ENCODE peak calls at places on chromosomes 12 and 14, in ten cellular contexts. One of them, this sample, is unnamed.

GRCh38 chr14:53011053-53011462 is 60.2 kb upstream of the FERMT2 start:
- DNase-seq in esophagus muscularis mucosa: peak; percentile 95
- DNase-seq in breast epithelium: no peak
- DNase-seq in neural crest cell: no peak
- DNase-seq in pancreas: no peak
- DNase-seq in nephron progenitor cell: peak; percentile 18
- DNase-seq in astrocyte of the spinal cord: peak; percentile 97
- DNase-seq in heart right ventricle: peak; percentile 54
- DNase-seq in mucosa of descending colon: peak; percentile 67
- DNase-seq in upper lobe of right lung: no peak
- DNase-seq in this sample: peak; percentile 80

GRCh38 chr12:94956936-94957464 is 46.5 kb downstream of the NDUFA12 start:
- DNase-seq in esophagus muscularis mucosa: no peak
- DNase-seq in breast epithelium: no peak
- DNase-seq in neural crest cell: no peak
- DNase-seq in pancreas: no peak
- DNase-seq in nephron progenitor cell: no peak
- DNase-seq in astrocyte of the spinal cord: no peak
- DNase-seq in heart right ventricle: no peak
- DNase-seq in mucosa of descending colon: no peak
- DNase-seq in upper lobe of right lung: no peak
- DNase-seq in this sample: no peak

GRCh38 chr12:81208193-81208946 is 130.5 kb downstream of the ACSS3 start:
- DNase-seq in esophagus muscularis mucosa: no peak
- DNase-seq in breast epithelium: no peak
- DNase-seq in neural crest cell: no peak
- DNase-seq in pancreas: no peak
- DNase-seq in nephron progenitor cell: no peak
- DNase-seq in astrocyte of the spinal cord: peak; percentile 44
- DNase-seq in heart right ventricle: no peak
- DNase-seq in mucosa of descending colon: no peak
- DNase-seq in upper lobe of right lung: no peak
- DNase-seq in this sample: no peak

GRCh38 chr14:67575684-67576083 is 24.4 kb downstream of the PIGH start:
- DNase-seq in esophagus muscularis mucosa: no peak
- DNase-seq in breast epithelium: no peak
- DNase-seq in neural crest cell: no peak
- DNase-seq in pancreas: no peak
- DNase-seq in nephron progenitor cell: no peak
- DNase-seq in astrocyte of the spinal cord: no peak
- DNase-seq in heart right ventricle: no peak
- DNase-seq in mucosa of descending colon: no peak
- DNase-seq in upper lobe of right lung: peak; percentile 64
- DNase-seq in this sample: no peak

GRCh38 chr12:47892819-47893218 is 12.0 kb downstream of the VDR start:
- DNase-seq in esophagus muscularis mucosa: no peak
- DNase-seq in breast epithelium: no peak
- DNase-seq in neural crest cell: no peak
- DNase-seq in pancreas: no peak
- DNase-seq in nephron progenitor cell: no peak
- DNase-seq in astrocyte of the spinal cord: no peak
- DNase-seq in heart right ventricle: no peak
- DNase-seq in mucosa of descending colon: no peak
- DNase-seq in upper lobe of right lung: no peak
- DNase-seq in this sample: no peak

GRCh38 chr14:65631040-65631439 is 218.5 kb downstream of the FUT8 start:
- DNase-seq in esophagus muscularis mucosa: no peak
- DNase-seq in breast epithelium: no peak
- DNase-seq in neural crest cell: no peak
- DNase-seq in pancreas: no peak
- DNase-seq in nephron progenitor cell: no peak
- DNase-seq in astrocyte of the spinal cord: no peak
- DNase-seq in heart right ventricle: no peak
- DNase-seq in mucosa of descending colon: no peak
- DNase-seq in upper lobe of right lung: no peak
- DNase-seq in this sample: no peak

GRCh38 chr12:69475237-69475984 is 5.2 kb downstream of the FRS2 start:
- DNase-seq in esophagus muscularis mucosa: no peak
- DNase-seq in breast epithelium: no peak
- DNase-seq in neural crest cell: no peak
- DNase-seq in pancreas: no peak
- DNase-seq in nephron progenitor cell: no peak
- DNase-seq in astrocyte of the spinal cord: peak; percentile 38
- DNase-seq in heart right ventricle: no peak
- DNase-seq in mucosa of descending colon: no peak
- DNase-seq in upper lobe of right lung: no peak
- DNase-seq in this sample: no peak

GRCh38 chr14:40354754-40355153 is 922.5 kb upstream of the FBXO33 start:
- DNase-seq in esophagus muscularis mucosa: no peak
- DNase-seq in breast epithelium: no peak
- DNase-seq in neural crest cell: no peak
- DNase-seq in pancreas: no peak
- DNase-seq in nephron progenitor cell: no peak
- DNase-seq in astrocyte of the spinal cord: no peak
- DNase-seq in heart right ventricle: no peak
- DNase-seq in mucosa of descending colon: no peak
- DNase-seq in upper lobe of right lung: no peak
- DNase-seq in this sample: no peak

DNA sequence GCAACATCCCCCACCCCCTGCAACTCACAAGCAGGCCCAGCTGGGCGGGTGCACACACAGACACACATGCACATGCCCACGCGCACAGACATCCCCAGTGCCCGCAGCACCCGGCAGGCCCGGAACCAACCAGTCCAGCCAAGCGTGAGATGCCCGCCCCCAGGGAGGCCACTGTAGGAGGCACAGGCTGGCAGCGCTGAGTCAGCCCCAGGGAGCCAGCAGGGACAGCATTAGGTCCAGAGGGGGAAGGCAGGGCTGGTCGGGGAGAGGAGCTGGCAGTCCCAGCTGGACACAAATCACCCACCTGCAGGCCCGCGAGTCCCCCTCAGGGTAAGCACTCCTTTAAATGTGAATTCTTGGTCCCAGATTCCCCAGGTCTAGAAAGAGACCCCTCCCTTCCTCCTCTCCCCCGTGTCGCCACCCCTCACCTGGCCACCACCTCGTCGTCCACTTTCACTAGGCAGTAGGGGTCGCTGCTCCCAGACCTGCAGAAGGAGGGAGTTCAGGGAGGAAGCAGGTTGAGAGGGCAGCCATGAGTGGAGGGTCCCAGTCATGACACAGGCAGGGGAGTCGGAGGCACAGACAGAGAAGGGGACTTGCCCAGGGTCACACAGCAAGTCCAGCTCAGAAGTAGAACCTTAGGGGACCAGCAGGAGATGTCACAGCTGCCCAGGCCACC is 5.0 kb downstream of the RASAL1 start:
- DNase-seq in esophagus muscularis mucosa: no peak
- DNase-seq in breast epithelium: no peak
- DNase-seq in neural crest cell: no peak
- DNase-seq in pancreas: no peak
- DNase-seq in nephron progenitor cell: peak; percentile 41
- DNase-seq in astrocyte of the spinal cord: no peak
- DNase-seq in heart right ventricle: no peak
- DNase-seq in mucosa of descending colon: peak; percentile 64
- DNase-seq in upper lobe of right lung: no peak
- DNase-seq in this sample: no peak
- TF ChIP-seq CTCF in esophagus muscularis mucosa: no peak
- TF ChIP-seq CTCF in breast epithelium: no peak
- TF ChIP-seq CTCF in neural crest cell: no peak
- TF ChIP-seq CTCF in pancreas: no peak
- TF ChIP-seq CTCF in nephron progenitor cell: no peak
- TF ChIP-seq CTCF in astrocyte of the spinal cord: peak; percentile 13
- TF ChIP-seq CTCF in heart right ventricle: no peak
- TF ChIP-seq CTCF in mucosa of descending colon: no peak
- TF ChIP-seq CTCF in upper lobe of right lung: no peak
- TF ChIP-seq CTCF in this sample: no peak

GRCh38 chr12:56155256-56155845 is 2.8 kb upstream of the MYL6 start:
- DNase-seq in esophagus muscularis mucosa: no peak
- DNase-seq in breast epithelium: no peak
- DNase-seq in neural crest cell: no peak
- DNase-seq in pancreas: no peak
- DNase-seq in nephron progenitor cell: no peak
- DNase-seq in astrocyte of the spinal cord: no peak
- DNase-seq in heart right ventricle: no peak
- DNase-seq in mucosa of descending colon: no peak
- DNase-seq in upper lobe of right lung: no peak
- DNase-seq in this sample: no peak

GRCh38 chr12:56154246-56154771 is 1.9 kb downstream of the MYL6B start:
- DNase-seq in esophagus muscularis mucosa: no peak
- DNase-seq in breast epithelium: no peak
- DNase-seq in neural crest cell: no peak
- DNase-seq in pancreas: no peak
- DNase-seq in nephron progenitor cell: no peak
- DNase-seq in astrocyte of the spinal cord: no peak
- DNase-seq in heart right ventricle: no peak
- DNase-seq in mucosa of descending colon: no peak
- DNase-seq in upper lobe of right lung: no peak
- DNase-seq in this sample: no peak

GRCh38 chr12:56153291-56154065 is 1.1 kb downstream of the MYL6B start:
- DNase-seq in esophagus muscularis mucosa: no peak
- DNase-seq in breast epithelium: no peak
- DNase-seq in neural crest cell: no peak
- DNase-seq in pancreas: no peak
- DNase-seq in nephron progenitor cell: no peak
- DNase-seq in astrocyte of the spinal cord: no peak
- DNase-seq in heart right ventricle: no peak
- DNase-seq in mucosa of descending colon: no peak
- DNase-seq in upper lobe of right lung: no peak
- DNase-seq in this sample: no peak

GRCh38 chr12:56152756-56153137 is 360 bp downstream of the MYL6B start:
- DNase-seq in esophagus muscularis mucosa: no peak
- DNase-seq in breast epithelium: no peak
- DNase-seq in neural crest cell: no peak
- DNase-seq in pancreas: no peak
- DNase-seq in nephron progenitor cell: no peak
- DNase-seq in astrocyte of the spinal cord: no peak
- DNase-seq in heart right ventricle: no peak
- DNase-seq in mucosa of descending colon: no peak
- DNase-seq in upper lobe of right lung: no peak
- DNase-seq in this sample: no peak

DNA sequence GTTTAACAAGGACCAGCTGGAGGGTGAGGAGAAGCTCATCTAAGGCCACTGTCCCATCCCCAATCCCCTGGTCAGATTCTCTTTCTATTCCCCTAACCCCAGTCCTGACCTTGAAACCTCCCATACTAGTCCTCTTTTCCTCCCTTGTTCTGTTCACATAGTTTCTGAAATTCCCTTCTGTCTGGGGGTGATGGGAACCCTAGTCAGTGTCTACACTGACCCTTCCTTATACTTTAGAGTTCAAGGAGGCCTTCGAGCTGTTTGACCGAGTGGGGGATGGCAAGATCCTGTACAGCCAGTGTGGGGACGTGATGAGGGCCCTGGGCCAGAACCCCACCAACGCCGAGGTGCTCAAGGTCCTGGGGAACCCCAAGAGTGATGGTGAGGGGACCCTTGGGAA is 2.4 kb downstream of the MYL6B start:
- DNase-seq in esophagus muscularis mucosa: no peak
- DNase-seq in breast epithelium: no peak
- DNase-seq in neural crest cell: no peak
- DNase-seq in pancreas: no peak
- DNase-seq in nephron progenitor cell: no peak
- DNase-seq in astrocyte of the spinal cord: no peak
- DNase-seq in heart right ventricle: no peak
- DNase-seq in mucosa of descending colon: no peak
- DNase-seq in upper lobe of right lung: no peak
- DNase-seq in this sample: no peak
- TF ChIP-seq CTCF in esophagus muscularis mucosa: no peak
- TF ChIP-seq CTCF in breast epithelium: no peak
- TF ChIP-seq CTCF in neural crest cell: no peak
- TF ChIP-seq CTCF in pancreas: no peak
- TF ChIP-seq CTCF in nephron progenitor cell: no peak
- TF ChIP-seq CTCF in astrocyte of the spinal cord: no peak
- TF ChIP-seq CTCF in heart right ventricle: no peak
- TF ChIP-seq CTCF in mucosa of descending colon: no peak
- TF ChIP-seq CTCF in upper lobe of right lung: no peak
- TF ChIP-seq CTCF in this sample: no peak

GRCh38 chr12:56188116-56188785 is 1.0 kb downstream of the SMARCC2 start:
- DNase-seq in esophagus muscularis mucosa: no peak
- DNase-seq in breast epithelium: no peak
- DNase-seq in neural crest cell: no peak
- DNase-seq in pancreas: no peak
- DNase-seq in nephron progenitor cell: peak; percentile 13
- DNase-seq in astrocyte of the spinal cord: no peak
- DNase-seq in heart right ventricle: no peak
- DNase-seq in mucosa of descending colon: no peak
- DNase-seq in upper lobe of right lung: no peak
- DNase-seq in this sample: no peak

GRCh38 chr12:56190695-56191155 is 1.4 kb upstream of the SMARCC2 start:
- DNase-seq in esophagus muscularis mucosa: no peak
- DNase-seq in breast epithelium: no peak
- DNase-seq in neural crest cell: peak; percentile 8
- DNase-seq in pancreas: no peak
- DNase-seq in nephron progenitor cell: no peak
- DNase-seq in astrocyte of the spinal cord: no peak
- DNase-seq in heart right ventricle: no peak
- DNase-seq in mucosa of descending colon: no peak
- DNase-seq in upper lobe of right lung: no peak
- DNase-seq in this sample: no peak

GRCh38 chr12:56188786-56189335 is 422 bp downstream of the SMARCC2 start:
- DNase-seq in esophagus muscularis mucosa: no peak
- DNase-seq in breast epithelium: no peak
- DNase-seq in neural crest cell: no peak
- DNase-seq in pancreas: no peak
- DNase-seq in nephron progenitor cell: peak; percentile 78
- DNase-seq in astrocyte of the spinal cord: no peak
- DNase-seq in heart right ventricle: no peak
- DNase-seq in mucosa of descending colon: no peak
- DNase-seq in upper lobe of right lung: no peak
- DNase-seq in this sample: no peak

GRCh38 chr12:56189336-56189917 is at the start of gene SMARCC2:
- DNase-seq in esophagus muscularis mucosa: peak; percentile 96
- DNase-seq in breast epithelium: peak; percentile 88
- DNase-seq in neural crest cell: peak; percentile 95
- DNase-seq in pancreas: peak; percentile 95
- DNase-seq in nephron progenitor cell: peak; percentile 93
- DNase-seq in astrocyte of the spinal cord: peak; percentile 88
- DNase-seq in heart right ventricle: peak; percentile 88
- DNase-seq in mucosa of descending colon: peak; percentile 93
- DNase-seq in upper lobe of right lung: peak; percentile 94
- DNase-seq in this sample: peak; percentile 85

DNA sequence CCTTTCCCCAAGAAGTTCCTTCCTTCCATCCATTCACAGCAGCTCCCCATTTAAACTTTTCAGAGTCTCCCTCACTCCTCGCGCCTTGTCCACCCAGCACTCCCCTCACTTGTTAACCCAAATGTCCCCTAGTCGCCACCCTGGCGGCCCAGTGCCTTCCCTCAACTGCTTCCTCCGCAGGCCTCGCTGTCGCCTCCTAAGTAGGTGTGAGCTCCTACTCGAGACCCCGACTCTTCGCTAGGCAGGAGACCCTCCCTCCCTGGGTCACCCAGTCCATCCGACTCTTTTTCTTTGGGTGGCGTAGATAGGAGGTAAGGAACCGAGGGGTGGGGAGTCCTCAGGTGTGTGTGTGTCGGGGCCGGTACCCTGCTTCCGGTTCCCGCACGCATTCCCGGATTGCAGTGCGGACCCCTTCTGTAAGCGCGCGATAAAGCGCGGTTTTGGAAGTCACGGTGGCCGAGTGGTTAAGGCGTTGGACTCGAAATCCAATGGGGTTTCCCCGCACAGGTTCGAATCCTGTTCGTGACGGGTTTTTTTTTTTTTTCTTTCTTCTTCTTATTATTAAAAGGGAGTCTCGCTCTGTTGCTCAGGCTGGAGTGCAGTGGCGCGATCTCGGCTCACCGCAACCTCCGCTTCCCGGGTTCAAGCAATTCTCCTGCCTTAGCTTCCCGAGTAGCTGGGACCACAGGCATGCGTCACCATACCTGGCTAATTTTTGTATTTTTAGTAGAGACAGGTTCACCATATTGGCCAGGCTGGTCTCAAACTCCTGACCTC is 823 bp upstream of the SMARCC2 start:
- DNase-seq in esophagus muscularis mucosa: peak; percentile 95
- DNase-seq in breast epithelium: peak; percentile 88
- DNase-seq in neural crest cell: peak; percentile 97
- DNase-seq in pancreas: peak; percentile 89
- DNase-seq in nephron progenitor cell: peak; percentile 90
- DNase-seq in astrocyte of the spinal cord: peak; percentile 88
- DNase-seq in heart right ventricle: peak; percentile 74
- DNase-seq in mucosa of descending colon: peak; percentile 87
- DNase-seq in upper lobe of right lung: peak; percentile 92
- DNase-seq in this sample: peak; percentile 81
- TF ChIP-seq CTCF in esophagus muscularis mucosa: no peak
- TF ChIP-seq CTCF in breast epithelium: no peak
- TF ChIP-seq CTCF in neural crest cell: peak; percentile 8
- TF ChIP-seq CTCF in pancreas: no peak
- TF ChIP-seq CTCF in nephron progenitor cell: no peak
- TF ChIP-seq CTCF in astrocyte of the spinal cord: no peak
- TF ChIP-seq CTCF in heart right ventricle: no peak
- TF ChIP-seq CTCF in mucosa of descending colon: no peak
- TF ChIP-seq CTCF in upper lobe of right lung: no peak
- TF ChIP-seq CTCF in this sample: no peak

DNA sequence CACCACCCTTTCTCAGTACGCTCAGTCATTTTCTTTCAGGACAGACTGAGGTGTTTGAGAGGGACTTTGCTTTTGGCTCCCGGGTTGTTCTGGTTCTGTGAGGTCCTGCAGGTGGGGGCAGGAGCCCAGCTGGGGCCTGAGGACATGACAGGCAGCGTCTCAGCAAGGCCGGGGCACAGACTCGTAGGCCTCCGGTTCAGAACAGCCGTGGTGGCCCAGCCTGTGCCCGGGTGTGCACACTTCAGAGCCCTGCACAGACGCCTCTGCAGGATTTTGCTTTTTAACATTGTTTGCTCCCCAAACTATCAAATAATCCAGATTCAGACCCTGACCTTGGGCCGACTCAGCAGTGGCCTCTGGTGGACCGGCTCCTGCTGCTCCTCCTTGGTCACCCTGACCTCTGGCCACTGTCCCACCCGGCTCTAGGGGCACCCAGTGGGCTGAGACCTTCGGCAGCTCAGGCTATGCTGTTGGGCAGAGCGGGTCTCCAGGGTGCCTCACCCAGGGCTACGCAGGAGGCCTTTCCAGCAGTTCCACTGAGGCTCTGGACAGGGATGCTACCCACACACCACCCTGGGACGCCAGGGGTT is 65.2 kb downstream of the ADGRD1 start:
- DNase-seq in esophagus muscularis mucosa: no peak
- DNase-seq in breast epithelium: no peak
- DNase-seq in neural crest cell: no peak
- DNase-seq in pancreas: peak; percentile 11
- DNase-seq in nephron progenitor cell: no peak
- DNase-seq in astrocyte of the spinal cord: no peak
- DNase-seq in heart right ventricle: no peak
- DNase-seq in mucosa of descending colon: no peak
- DNase-seq in upper lobe of right lung: no peak
- DNase-seq in this sample: no peak
- TF ChIP-seq CTCF in esophagus muscularis mucosa: no peak
- TF ChIP-seq CTCF in breast epithelium: no peak
- TF ChIP-seq CTCF in neural crest cell: no peak
- TF ChIP-seq CTCF in pancreas: no peak
- TF ChIP-seq CTCF in nephron progenitor cell: no peak
- TF ChIP-seq CTCF in astrocyte of the spinal cord: no peak
- TF ChIP-seq CTCF in heart right ventricle: no peak
- TF ChIP-seq CTCF in mucosa of descending colon: no peak
- TF ChIP-seq CTCF in upper lobe of right lung: no peak
- TF ChIP-seq CTCF in this sample: no peak